ENCODE peak calls at places on chromosomes 13 and 19, in nine cellular contexts. P is psoas muscle, W is aorta, H is keratinocyte, U is heart right ventricle, K is ascending aorta, B is ovary, O is thyroid gland, D is body of pancreas. A is an unnamed sample. For H3K4me1 and H3K36me3, the result is how much of the 10 kb centered on the place peaks cover.

GRCh38 chr13:32010137-32010536 is 21.4 kb upstream of the FRY start:
- DNase-seq in D (no peak), K (no peak), P (no peak), H (no peak), U (no peak), O (peak), W (no peak), B (no peak), A (no peak)

GRCh38 chr13:44816701-44817684 is 172.3 kb downstream of the NUFIP1 start:
- DNase-seq in D (no peak), O (no peak), B (no peak), H (peak), K (no peak), W (no peak), P (no peak), U (no peak), A (no peak)

GRCh38 chr13:30872195-30872594 is 33.9 kb upstream of the MEDAG start:
- DNase-seq in U (no peak), B (no peak), D (no peak), P (no peak), K (no peak), O (no peak), H (no peak), W (no peak), A (no peak)

GRCh38 chr13:73168993-73169401 is 110.2 kb downstream of the KLF5 start:
- DNase-seq in U (no peak), P (no peak), D (no peak), O (no peak), W (no peak), B (no peak), K (no peak), H (peak), A (no peak)

GRCh38 chr19:54949412-54949811 is 2.1 kb upstream of the NLRP7 start:
- DNase-seq in U (no peak), B (no peak), P (no peak), O (no peak), H (no peak), W (no peak), K (no peak), D (no peak), A (no peak)

GRCh38 chr13:31970237-31970930 is 61.2 kb upstream of the FRY start:
- DNase-seq in W (no peak), K (no peak), B (no peak), D (no peak), O (no peak), H (peak), P (no peak), U (no peak), A (no peak)

GRCh38 chr13:44373601-44374347 is at the start of gene SERP2:
- DNase-seq in U (peak), P (peak), W (peak), H (no peak), K (no peak), D (peak), O (peak), B (peak), A (peak)

GRCh38 chr13:80598189-80598588 is 257.3 kb upstream of the SPRY2 start:
- DNase-seq in H (no peak), K (no peak), B (no peak), P (no peak), O (no peak), D (no peak), U (no peak), W (no peak), A (no peak)

GRCh38 chr19:41932259-41933130 is 4.2 kb upstream of the ERFL start:
- DNase-seq in U (no peak), O (no peak), D (no peak), W (no peak), B (no peak), H (no peak), K (no peak), P (no peak), A (no peak)

DNA sequence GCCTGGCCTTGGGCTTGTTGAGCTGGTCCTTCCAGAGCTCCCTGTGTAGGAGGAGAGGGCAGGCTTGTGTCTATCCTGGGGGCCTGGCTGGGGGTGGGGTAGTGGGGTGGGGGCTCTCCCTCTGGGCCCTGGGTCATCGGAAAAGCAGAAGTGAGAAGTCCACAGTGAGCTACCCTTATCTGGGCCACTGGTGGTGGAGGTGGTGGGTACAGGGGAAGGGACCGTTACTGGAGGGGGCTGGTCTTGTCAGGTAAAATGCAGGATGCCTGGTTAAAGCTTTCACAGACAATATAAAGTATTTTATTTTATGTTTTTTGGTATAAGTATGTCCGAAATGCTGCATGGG is 338 bp upstream of the SIGLEC10 start:
- DNase-seq in P (no peak), B (no peak), U (no peak), W (no peak), H (no peak), K (no peak), O (no peak), D (no peak), A (no peak)
- H3K4me1 ChIP-seq in P (under half), B (under half), U (under half), W (under half), H (under half), K (under half), O (under half), D (under half), A (under half)

DNA sequence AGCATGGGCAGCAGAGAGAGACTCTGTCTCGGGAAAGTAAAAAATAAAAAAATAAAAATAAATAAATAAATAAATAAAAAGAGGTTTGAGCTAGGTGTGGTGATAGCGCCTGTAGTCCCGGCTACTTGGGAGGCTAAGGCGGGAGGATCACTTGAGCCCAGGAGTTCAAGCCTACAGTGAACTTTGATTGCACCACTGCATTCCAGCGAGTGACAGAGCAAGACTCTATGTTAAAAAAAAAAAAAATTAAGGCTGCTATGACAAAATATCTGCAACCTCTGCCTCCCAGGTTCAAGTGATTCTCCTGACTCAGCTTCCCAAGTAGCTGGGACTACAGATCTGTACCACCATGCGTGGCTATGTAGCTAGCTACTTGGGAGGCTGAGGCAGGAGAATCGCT is 3.2 kb upstream of the DENND1C start:
- DNase-seq in W (no peak), U (no peak), H (no peak), P (no peak), D (no peak), O (no peak), K (no peak), B (no peak), A (no peak)
- H3K36me3 ChIP-seq in W (under half), U (under half), H (under half), P (under half), D (under half), O (under half), K (under half), B (under half), A (under half)

GRCh38 chr19:1149259-1150045 is 24.6 kb downstream of the SBNO2 start:
- DNase-seq in W (no peak), H (no peak), P (peak), B (no peak), K (no peak), U (no peak), D (no peak), O (no peak), A (no peak)

GRCh38 chr19:1151917-1152601 is 22.0 kb downstream of the SBNO2 start:
- DNase-seq in O (no peak), B (peak), U (peak), W (peak), D (no peak), H (no peak), K (no peak), P (peak), A (peak)

GRCh38 chr19:1153891-1154730 is 20.0 kb downstream of the SBNO2 start:
- DNase-seq in K (no peak), B (peak), O (no peak), U (no peak), H (no peak), D (no peak), P (peak), W (no peak), A (no peak)

GRCh38 chr19:1150333-1151036 is 23.6 kb downstream of the SBNO2 start:
- DNase-seq in D (no peak), O (no peak), P (peak), B (no peak), W (no peak), U (no peak), H (no peak), K (no peak), A (no peak)

DNA sequence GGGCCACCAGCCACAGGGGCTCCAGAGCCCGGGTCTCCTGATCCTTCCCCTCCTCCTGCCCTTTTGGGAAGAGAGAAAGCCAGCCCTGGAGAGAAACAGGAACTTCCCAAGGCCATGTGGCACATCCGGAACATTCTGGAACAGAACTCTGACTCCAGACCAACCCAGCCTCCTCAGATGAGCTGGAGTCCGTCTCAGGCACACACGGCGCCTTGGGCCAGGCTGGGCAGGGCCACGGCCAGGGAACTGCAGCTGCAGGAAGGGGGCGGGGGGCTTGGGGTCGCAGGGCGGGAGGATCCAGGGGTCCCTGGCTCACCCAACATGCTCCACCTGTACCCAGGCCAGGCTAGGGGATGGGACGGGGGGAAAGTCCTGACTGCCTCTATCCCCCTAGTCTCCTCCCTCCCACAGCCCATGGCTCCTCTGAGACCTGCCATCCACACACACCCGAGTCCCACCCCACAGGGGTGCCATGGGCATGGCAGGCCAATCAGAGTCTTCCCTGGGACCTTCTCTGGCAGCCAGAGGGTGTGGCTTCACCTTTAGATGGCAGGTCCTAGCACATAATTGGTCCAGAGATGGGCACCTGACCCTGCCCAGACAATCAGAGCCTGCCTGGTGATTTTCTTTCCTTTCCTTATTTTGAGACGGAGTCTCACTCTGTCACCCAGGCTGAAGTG is 22.9 kb downstream of the SBNO2 start:
- DNase-seq in H (no peak), W (no peak), K (no peak), D (no peak), U (no peak), B (no peak), P (peak), O (no peak), A (no peak)
- H3K4me1 ChIP-seq in H (under half), W (under half), K (under half), D (under half), U (half or more), B (under half), P (under half), O (under half), A (half or more)

GRCh38 chr19:38709671-38710415 is 34.4 kb downstream of the CAPN12 start:
- DNase-seq in H (no peak), O (no peak), B (no peak), D (no peak), U (no peak), K (no peak), W (no peak), P (no peak), A (no peak)
- H3K36me3 ChIP-seq in H (half or more), O (half or more), B (under half), D (under half), U (under half), K (half or more), W (under half), P (under half), A (half or more)

DNA sequence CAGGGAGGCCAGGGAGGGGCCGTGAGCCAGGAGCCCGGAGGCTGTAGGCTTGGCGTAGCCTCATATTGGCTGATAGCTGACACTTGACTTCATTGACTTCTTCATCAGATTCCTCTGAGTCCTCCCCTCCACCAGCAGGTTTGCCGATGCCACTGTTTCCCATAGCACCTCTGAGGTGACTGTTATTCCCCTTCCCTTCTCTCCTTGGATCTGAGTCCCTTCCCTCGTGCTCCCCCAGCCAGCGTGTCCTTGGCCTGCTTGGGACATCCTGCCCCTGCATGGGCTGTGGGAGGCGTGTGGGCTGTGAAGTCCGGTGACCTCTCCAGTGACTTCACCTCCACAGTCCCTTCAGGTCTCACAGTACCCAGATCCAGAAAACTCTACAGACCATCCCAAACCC is 8.8 kb downstream of the PPP1R37 start:
- DNase-seq in B (no peak), U (no peak), W (no peak), O (no peak), K (no peak), D (no peak), H (no peak), P (no peak), A (no peak)
- H3K4me1 ChIP-seq in B (under half), U (half or more), W (under half), O (half or more), K (under half), D (half or more), H (under half), P (half or more), A (half or more)

DNA sequence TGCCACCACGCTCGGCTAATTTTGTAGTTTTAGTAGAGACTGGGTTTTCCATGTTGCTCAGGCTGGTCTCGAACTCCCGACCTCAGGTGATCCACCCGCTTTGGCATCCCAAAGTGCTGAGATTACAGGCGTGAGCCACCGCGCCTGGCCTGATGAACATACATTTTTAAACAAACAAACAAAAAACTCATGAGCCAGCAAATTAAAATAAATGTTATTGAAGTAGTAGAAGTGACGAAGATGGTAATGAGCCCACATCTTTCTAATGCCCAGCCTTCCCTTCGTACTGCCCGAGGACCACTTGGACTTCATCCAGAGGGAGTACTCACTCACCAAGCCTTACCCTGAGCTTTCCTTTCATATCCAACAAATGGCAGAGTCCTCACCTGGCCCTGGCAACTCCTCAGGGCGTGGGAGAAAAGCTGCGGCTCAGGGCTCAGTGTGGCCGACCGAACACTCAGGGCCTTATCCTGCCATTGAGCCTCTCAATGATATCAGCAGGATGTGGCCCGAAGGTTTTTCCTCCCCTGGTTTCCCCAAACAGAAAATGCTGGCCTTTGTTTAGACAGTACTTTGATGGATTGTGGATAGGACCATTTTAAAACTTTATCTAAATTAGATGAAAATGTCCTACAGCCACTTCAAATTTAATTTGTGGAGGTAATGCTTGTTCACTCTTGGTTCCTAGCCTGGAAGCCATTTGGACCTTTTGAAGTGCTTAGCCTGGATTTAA is 22.8 kb upstream of the ABCC4 start:
- DNase-seq in W (no peak), B (no peak), P (no peak), U (no peak), O (no peak), H (no peak), D (no peak), K (no peak), A (no peak)
- H3K36me3 ChIP-seq in W (under half), B (under half), P (under half), U (under half), O (under half), H (under half), D (under half), K (under half), A (under half)

GRCh38 chr19:1267441-1268391 is 1.4 kb upstream of the CIRBP start:
- DNase-seq in B (peak), W (peak), P (peak), O (no peak), H (no peak), D (no peak), U (peak), K (no peak), A (no peak)
- H3K4me1 ChIP-seq in B (under half), W (under half), P (half or more), O (half or more), H (half or more), D (half or more), U (half or more), K (half or more), A (half or more)